ENCODE peak calls at places on chromosome 13, in seven cellular contexts. L is transverse colon, W is body of pancreas, D is adrenal gland, Q is gastrocnemius medialis, E is GM12892, A is IMR-90. H is an unnamed sample.

GRCh38 chr13:76968041-76968440 is 19.7 kb downstream of the ACOD1 start:
- DNase-seq in L (no peak), W (no peak), D (no peak), Q (no peak), E (no peak), A (no peak), H (no peak)

GRCh38 chr13:107715496-107715895 is 499.8 kb downstream of the LIG4 start:
- DNase-seq in L (no peak), W (no peak), D (no peak), Q (no peak), E (no peak), A (no peak), H (no peak)

GRCh38 chr13:99303863-99304521 is 3.2 kb downstream of the GPR183 start:
- DNase-seq in L (peak), W (peak), D (no peak), Q (no peak), E (no peak), A (no peak), H (no peak)

GRCh38 chr13:69565334-69565733 is 542.3 kb upstream of the ATXN8OS start:
- DNase-seq in L (peak), W (no peak), D (no peak), Q (no peak), E (no peak), A (no peak), H (no peak)

GRCh38 chr13:108086678-108087077 is 128.7 kb downstream of the LIG4 start:
- DNase-seq in L (no peak), W (peak), D (no peak), Q (no peak), E (no peak), A (peak), H (no peak)

GRCh38 chr13:30690282-30691188 is 44.8 kb upstream of the ALOX5AP start:
- DNase-seq in L (peak), W (peak), D (no peak), Q (peak), E (no peak), A (peak), H (peak)

GRCh38 chr13:60969659-60970058 is 446.0 kb downstream of the PCDH20 start:
- DNase-seq in L (no peak), W (no peak), D (no peak), Q (no peak), E (no peak), A (no peak), H (no peak)

GRCh38 chr13:30898721-30899188 is 7.3 kb upstream of the MEDAG start:
- DNase-seq in L (no peak), W (no peak), D (no peak), Q (peak), E (no peak), A (peak), H (peak)

GRCh38 chr13:26213345-26213744 is 8.8 kb downstream of the RNF6 start:
- DNase-seq in L (no peak), W (no peak), D (no peak), Q (no peak), E (no peak), A (no peak), H (no peak)

GRCh38 chr13:39419866-39420265 is 183.1 kb downstream of the LHFPL6 start:
- DNase-seq in L (no peak), W (no peak), D (no peak), Q (no peak), E (no peak), A (no peak), H (no peak)

GRCh38 chr13:94607939-94608338 is 6.3 kb downstream of the GPR180 start:
- DNase-seq in L (no peak), W (no peak), D (no peak), Q (no peak), E (no peak), A (peak), H (no peak)

GRCh38 chr13:98794498-98794897 is 42.0 kb upstream of the SLC15A1 start:
- DNase-seq in L (no peak), W (no peak), D (no peak), Q (no peak), E (no peak), A (no peak), H (no peak)

GRCh38 chr13:82717249-82717648 is 1165.0 kb downstream of the SLITRK1 start:
- DNase-seq in L (no peak), W (no peak), D (no peak), Q (no peak), E (no peak), A (peak), H (no peak)

GRCh38 chr13:40447857-40448256 is 218.6 kb downstream of the FOXO1 start:
- DNase-seq in L (no peak), W (no peak), D (no peak), Q (no peak), E (no peak), A (no peak), H (no peak)

GRCh38 chr13:102680842-102681725 is 13.8 kb downstream of the METTL21C start:
- DNase-seq in L (no peak), W (no peak), D (no peak), Q (no peak), E (no peak), A (peak), H (no peak)

GRCh38 chr13:27775943-27776342 is 16.3 kb upstream of the GSX1 start:
- DNase-seq in L (no peak), W (no peak), D (no peak), Q (no peak), E (no peak), A (no peak), H (no peak)

GRCh38 chr13:47408546-47409319 is 511.9 kb upstream of the HTR2A start:
- DNase-seq in L (no peak), W (no peak), D (no peak), Q (no peak), E (no peak), A (no peak), H (no peak)

GRCh38 chr13:61417171-61417570 is 1.5 kb upstream of the PCDH20 start:
- DNase-seq in L (no peak), W (no peak), D (no peak), Q (no peak), E (no peak), A (no peak), H (no peak)

GRCh38 chr13:99356216-99357089 is 49.3 kb upstream of the GPR183 start:
- DNase-seq in L (peak), W (no peak), D (peak), Q (no peak), E (peak), A (peak), H (no peak)

GRCh38 chr13:35549481-35549880 is 73.0 kb upstream of the MAB21L1 start:
- DNase-seq in L (no peak), W (no peak), D (no peak), Q (no peak), E (no peak), A (peak), H (no peak)

GRCh38 chr13:96850538-96850937 is 143.7 kb downstream of the OXGR1 start:
- DNase-seq in L (no peak), W (no peak), D (no peak), Q (no peak), E (no peak), A (no peak), H (no peak)

GRCh38 chr13:28120317-28120716 is 18.0 kb upstream of the PAN3 start:
- DNase-seq in L (no peak), W (no peak), D (no peak), Q (no peak), E (no peak), A (no peak), H (no peak)

GRCh38 chr13:98478134-98479129 is 98.5 kb downstream of the STK24 start:
- DNase-seq in L (no peak), W (no peak), D (no peak), Q (no peak), E (no peak), A (peak), H (no peak)

GRCh38 chr13:62643007-62643483 is 1227.4 kb upstream of the PCDH20 start:
- DNase-seq in L (no peak), W (no peak), D (no peak), Q (no peak), E (no peak), A (peak), H (no peak)

DNA sequence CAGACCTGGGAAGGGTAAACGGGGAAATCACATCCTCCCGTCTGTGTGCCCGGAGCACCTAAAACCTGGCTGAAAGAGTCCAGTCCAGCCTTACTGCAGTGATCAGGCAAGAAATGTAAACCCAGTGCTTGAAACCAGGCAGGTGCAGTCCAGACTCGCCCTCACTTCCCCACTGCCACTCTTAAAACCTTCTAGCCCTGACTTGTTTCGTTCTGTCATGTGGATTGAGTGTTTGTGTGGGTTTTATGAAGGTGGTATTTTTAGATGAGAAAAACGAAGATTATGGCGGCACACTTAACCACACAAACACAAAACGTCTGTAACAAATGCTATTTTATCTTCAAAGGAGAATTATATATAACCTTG is 836 bp upstream of the CKAP2 start:
- DNase-seq in L (peak), W (peak), D (no peak), Q (no peak), E (peak), A (peak), H (no peak)
- TF ChIP-seq POLR2A in L (no peak), W (no peak), D (no peak), Q (no peak), E (no peak), A (no peak), H (no peak)

DNA sequence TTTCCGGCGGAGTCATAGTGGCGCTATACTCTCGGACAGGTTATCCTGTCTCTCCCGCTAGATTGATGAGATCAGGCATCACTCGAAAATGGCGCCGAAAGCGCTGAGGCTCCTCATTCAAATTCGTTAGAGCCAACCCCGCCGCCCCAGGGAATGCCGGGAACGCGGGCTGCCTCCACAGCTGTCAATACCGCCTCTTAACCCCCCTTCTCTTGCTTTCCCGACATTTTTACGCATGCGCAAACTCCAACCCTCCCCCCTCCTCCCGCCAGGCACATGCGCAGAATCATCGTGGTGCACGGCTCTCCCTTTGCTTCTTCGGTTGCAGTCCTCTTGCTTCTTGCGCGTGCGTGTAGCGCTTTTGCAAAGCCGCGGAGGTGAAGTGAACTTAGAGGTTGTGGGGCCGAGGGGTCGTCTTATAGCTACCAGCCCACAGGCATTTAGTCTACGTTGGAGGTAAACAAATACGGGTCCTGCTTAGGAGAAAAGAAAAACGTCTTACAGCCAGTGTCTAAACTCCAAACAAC is 66.7 kb downstream of the KCNRG start:
- DNase-seq in L (peak), W (peak), D (peak), Q (peak), E (peak), A (peak), H (peak)
- TF ChIP-seq POLR2A in L (peak), W (no peak), D (no peak), Q (peak), E (peak), A (peak), H (no peak)

DNA sequence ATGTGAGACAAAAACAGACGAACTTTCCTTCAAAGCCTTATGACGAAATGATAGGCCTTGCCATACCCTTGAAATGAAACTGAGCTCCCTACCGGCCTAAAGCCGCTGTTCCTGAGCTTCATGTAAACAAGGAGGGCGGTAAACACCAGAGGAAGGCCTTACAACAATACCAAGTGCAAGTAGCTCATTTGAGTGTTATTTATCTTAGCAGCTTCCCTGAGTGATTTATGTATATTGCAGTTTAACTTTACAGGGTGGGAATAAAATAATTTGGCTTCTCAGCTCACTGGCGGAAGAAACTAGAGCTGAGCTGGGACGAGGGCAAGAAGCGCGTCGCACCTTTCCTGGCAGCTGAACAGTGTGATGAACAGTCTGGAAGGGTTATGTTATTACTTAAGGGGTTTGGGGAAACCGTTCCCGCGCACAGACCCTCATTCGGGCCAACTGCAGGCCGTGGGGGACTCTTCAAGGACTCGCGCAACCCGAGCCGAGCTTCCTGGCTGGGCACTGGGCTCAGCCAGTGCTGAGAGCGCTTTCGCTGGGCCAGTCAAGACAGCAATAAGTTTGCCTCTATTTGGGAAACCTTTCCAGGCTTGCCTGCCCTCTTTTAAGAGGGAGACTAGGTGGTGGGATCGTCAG is 111.3 kb downstream of the KCNRG start:
- DNase-seq in L (peak), W (no peak), D (no peak), Q (no peak), E (no peak), A (peak), H (no peak)
- TF ChIP-seq POLR2A in L (no peak), W (no peak), D (no peak), Q (no peak), E (no peak), A (no peak), H (no peak)

DNA sequence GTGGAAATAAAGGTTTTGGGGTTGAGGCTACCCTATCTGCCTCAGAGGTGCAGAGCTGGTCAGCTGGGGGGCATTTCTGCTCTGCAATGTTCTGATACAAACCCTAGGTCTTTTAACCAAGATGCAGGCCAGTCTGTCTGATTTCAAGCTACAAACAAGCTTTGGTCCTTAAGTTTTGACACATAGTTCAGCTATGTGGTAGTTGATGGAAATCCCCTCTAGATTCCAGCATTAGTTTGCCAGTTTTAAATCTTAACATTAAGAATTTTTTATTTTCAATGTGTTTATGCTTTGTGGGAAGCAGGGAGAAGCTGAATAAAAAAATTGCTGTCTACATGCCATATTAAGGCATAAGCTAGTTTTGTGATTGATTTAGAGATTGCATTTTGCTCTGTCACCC is 225.7 kb downstream of the LMO7 start:
- DNase-seq in L (no peak), W (no peak), D (no peak), Q (no peak), E (no peak), A (peak), H (no peak)
- TF ChIP-seq POLR2A in L (no peak), W (no peak), D (no peak), Q (no peak), E (no peak), A (no peak), H (no peak)

DNA sequence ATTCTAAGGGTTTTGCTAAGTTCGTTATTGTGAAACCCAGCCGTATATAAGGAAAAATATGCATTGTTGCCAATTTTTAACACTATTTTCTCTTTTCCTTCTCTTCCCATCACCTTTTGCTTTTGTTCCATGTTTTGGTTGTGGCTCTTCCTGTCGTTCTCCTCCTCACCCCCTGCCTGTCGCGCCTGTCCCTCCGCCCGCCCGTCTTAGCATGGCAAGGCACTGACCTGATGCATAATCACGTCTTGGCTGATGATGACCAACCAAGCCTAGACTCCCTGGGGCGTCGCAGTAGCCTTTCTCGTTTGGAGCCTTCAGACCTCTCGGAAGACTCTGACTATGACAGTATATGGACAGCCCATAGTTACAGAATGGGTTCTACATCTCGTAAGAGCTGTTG is 28.5 kb upstream of the TEX29 start:
- DNase-seq in L (no peak), W (no peak), D (no peak), Q (no peak), E (no peak), A (no peak), H (no peak)
- TF ChIP-seq POLR2A in L (no peak), W (no peak), D (no peak), Q (no peak), E (no peak), A (no peak), H (no peak)

DNA sequence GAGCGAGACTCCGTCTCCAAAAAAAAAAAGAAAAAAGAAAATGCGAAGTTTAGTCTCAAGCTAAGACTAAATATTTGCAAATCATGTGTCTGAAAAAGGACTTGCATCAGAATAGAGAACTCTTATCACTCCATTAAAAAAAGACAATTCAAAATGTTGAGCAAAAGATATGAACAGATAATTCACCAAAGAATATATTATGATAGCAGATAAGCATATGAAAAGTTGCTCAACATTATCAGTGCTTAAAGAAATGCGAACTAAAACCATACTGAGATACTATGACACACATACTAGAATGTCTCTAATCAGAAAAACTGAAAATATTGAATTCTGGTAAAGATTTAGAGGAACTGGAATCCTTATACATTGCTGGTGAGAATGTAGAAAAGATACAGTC is 38.7 kb upstream of the SACS start:
- DNase-seq in L (no peak), W (no peak), D (no peak), Q (no peak), E (no peak), A (no peak), H (no peak)
- TF ChIP-seq POLR2A in L (no peak), W (no peak), D (no peak), Q (no peak), E (no peak), A (no peak), H (no peak)

DNA sequence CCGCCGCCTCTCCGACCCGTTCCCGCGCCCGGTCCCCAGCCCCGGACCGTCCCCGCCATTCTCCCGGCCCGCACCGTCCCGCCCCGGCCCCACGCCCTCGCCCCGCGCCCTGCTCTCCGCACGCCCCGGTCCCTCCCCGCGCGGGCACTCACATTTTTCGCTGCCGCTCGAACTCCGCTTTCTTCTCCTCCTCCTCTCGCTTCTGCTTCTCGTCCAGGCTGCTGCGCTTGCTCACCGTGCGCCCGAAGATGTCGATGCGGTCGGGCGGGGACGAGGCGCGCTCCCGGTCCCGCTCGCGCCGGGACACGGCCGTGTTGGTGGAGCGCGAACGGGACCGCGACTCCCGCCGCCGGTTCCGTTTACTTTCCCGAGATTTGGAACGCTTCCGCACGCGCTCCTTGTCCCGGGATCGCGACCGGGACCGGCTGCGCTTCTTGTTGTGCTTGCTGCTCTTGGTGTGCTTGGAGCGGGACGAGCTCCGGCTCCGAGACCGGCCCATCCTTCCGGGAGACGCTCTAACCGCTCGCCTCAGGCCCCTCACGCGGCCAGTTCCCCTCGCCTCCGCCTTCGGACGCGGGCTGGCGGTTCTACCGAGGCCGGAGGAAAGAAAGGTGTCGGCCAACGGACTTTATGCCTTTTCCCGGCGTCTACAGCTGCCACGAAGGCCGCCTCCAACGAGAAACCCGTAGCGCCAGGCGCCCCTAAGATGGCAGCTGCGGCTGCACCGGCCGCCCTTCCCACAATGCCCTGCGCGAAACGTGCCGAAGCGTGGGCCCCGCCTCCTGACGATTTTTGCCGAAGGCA is at the start of gene ARGLU1:
- DNase-seq in L (peak), W (peak), D (peak), Q (peak), E (peak), A (peak), H (peak)
- TF ChIP-seq POLR2A in L (peak), W (peak), D (peak), Q (peak), E (peak), A (peak), H (peak)

DNA sequence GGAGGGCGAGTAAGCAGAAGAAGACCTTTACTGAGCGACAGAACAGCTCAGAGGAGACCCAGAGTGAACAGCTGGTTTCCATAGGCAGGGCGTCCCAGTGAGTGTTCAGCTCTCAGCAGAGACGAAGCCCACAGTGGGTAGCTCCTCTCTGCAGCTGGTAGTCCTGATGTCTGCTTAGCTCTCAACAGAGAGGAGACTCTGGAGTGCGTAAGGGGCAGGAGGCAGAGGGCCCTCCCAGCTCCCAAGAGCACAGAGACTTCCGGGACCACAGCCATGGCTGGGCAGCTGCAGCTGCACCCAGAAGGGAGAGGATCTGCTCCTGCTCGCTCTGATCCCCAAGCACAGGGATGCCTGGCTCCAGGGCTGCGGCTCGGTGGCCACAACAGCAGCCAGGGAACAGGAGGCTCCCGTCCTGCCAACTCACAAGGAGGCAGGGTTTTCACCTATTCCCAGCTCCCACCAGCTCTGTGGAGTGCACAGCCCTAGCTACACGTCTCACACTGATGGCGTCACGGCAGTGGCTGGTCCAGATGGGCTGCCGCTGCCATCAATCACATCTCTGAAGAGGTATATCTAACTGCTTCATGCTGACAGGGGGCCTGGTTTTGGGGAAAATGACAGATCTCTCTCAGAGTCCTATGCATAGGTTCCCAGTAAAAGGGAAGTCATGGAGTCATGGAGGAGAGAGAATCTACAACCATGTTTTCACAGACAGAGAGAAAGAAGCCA is 2660.1 kb upstream of the PCDH20 start:
- DNase-seq in L (no peak), W (no peak), D (no peak), Q (no peak), E (no peak), A (no peak), H (no peak)
- TF ChIP-seq POLR2A in L (no peak), W (no peak), D (no peak), Q (no peak), E (no peak), A (no peak), H (no peak)

GRCh38 chr13:20566424-20566916 is 487 bp upstream of the IFT88 start:
- DNase-seq in L (peak), W (no peak), D (no peak), Q (peak), E (no peak), A (peak), H (no peak)
- TF ChIP-seq POLR2A in L (no peak), W (no peak), D (no peak), Q (no peak), E (no peak), A (no peak), H (no peak)

H was measured in heart left ventricle.